ENCODE peak calls at places on chromosomes 12 and 14, in nine cellular contexts. One of them, this sample, is unnamed.

GRCh38 chr12:79766705-79767464 is 76.1 kb upstream of the PAWR start:
- DNase-seq in HCT116: no peak
- DNase-seq in upper lobe of right lung: no peak
- DNase-seq in progenitor cell of endocrine pancreas: no peak
- DNase-seq in GM23338: no peak
- DNase-seq in endothelial cell: no peak
- DNase-seq in Calu3: no peak
- DNase-seq in GM13977: no peak
- DNase-seq in A673: no peak
- DNase-seq in this sample: no peak

GRCh38 chr12:65504417-65504816 is 225.9 kb downstream of the MSRB3 start:
- DNase-seq in HCT116: no peak
- DNase-seq in upper lobe of right lung: no peak
- DNase-seq in progenitor cell of endocrine pancreas: no peak
- DNase-seq in GM23338: no peak
- DNase-seq in endothelial cell: no peak
- DNase-seq in Calu3: no peak
- DNase-seq in GM13977: no peak
- DNase-seq in A673: no peak
- DNase-seq in this sample: no peak

GRCh38 chr14:73058923-73059311 is 583 bp downstream of the RBM25 start:
- DNase-seq in HCT116: no peak
- DNase-seq in upper lobe of right lung: no peak
- DNase-seq in progenitor cell of endocrine pancreas: no peak
- DNase-seq in GM23338: peak
- DNase-seq in endothelial cell: peak
- DNase-seq in Calu3: peak
- DNase-seq in GM13977: peak
- DNase-seq in A673: peak
- DNase-seq in this sample: no peak

GRCh38 chr12:53208877-53209463 is 1.9 kb upstream of the ITGB7 start:
- DNase-seq in HCT116: no peak
- DNase-seq in upper lobe of right lung: no peak
- DNase-seq in progenitor cell of endocrine pancreas: no peak
- DNase-seq in GM23338: peak
- DNase-seq in endothelial cell: no peak
- DNase-seq in Calu3: no peak
- DNase-seq in GM13977: peak
- DNase-seq in A673: no peak
- DNase-seq in this sample: no peak

GRCh38 chr14:95184413-95184790 is 27.1 kb upstream of the DICER1 start:
- DNase-seq in HCT116: no peak
- DNase-seq in upper lobe of right lung: no peak
- DNase-seq in progenitor cell of endocrine pancreas: no peak
- DNase-seq in GM23338: no peak
- DNase-seq in endothelial cell: no peak
- DNase-seq in Calu3: no peak
- DNase-seq in GM13977: no peak
- DNase-seq in A673: no peak
- DNase-seq in this sample: no peak

GRCh38 chr12:52522346-52523011 is 2.3 kb upstream of the KRT5 start:
- DNase-seq in HCT116: peak
- DNase-seq in upper lobe of right lung: no peak
- DNase-seq in progenitor cell of endocrine pancreas: peak
- DNase-seq in GM23338: no peak
- DNase-seq in endothelial cell: no peak
- DNase-seq in Calu3: no peak
- DNase-seq in GM13977: no peak
- DNase-seq in A673: peak
- DNase-seq in this sample: no peak

GRCh38 chr12:26845984-26846383 is 13.0 kb upstream of the ITPR2 start:
- DNase-seq in HCT116: no peak
- DNase-seq in upper lobe of right lung: no peak
- DNase-seq in progenitor cell of endocrine pancreas: no peak
- DNase-seq in GM23338: no peak
- DNase-seq in endothelial cell: no peak
- DNase-seq in Calu3: no peak
- DNase-seq in GM13977: no peak
- DNase-seq in A673: no peak
- DNase-seq in this sample: no peak

GRCh38 chr14:100900837-100901390 is 2.6 kb downstream of the RTL1 start:
- DNase-seq in HCT116: peak
- DNase-seq in upper lobe of right lung: no peak
- DNase-seq in progenitor cell of endocrine pancreas: peak
- DNase-seq in GM23338: peak
- DNase-seq in endothelial cell: peak
- DNase-seq in Calu3: peak
- DNase-seq in GM13977: peak
- DNase-seq in A673: peak
- DNase-seq in this sample: no peak

GRCh38 chr14:33573296-33573695 is 377.6 kb downstream of the EGLN3 start:
- DNase-seq in HCT116: no peak
- DNase-seq in upper lobe of right lung: no peak
- DNase-seq in progenitor cell of endocrine pancreas: no peak
- DNase-seq in GM23338: no peak
- DNase-seq in endothelial cell: no peak
- DNase-seq in Calu3: no peak
- DNase-seq in GM13977: no peak
- DNase-seq in A673: no peak
- DNase-seq in this sample: no peak

GRCh38 chr12:103734847-103735246 is 106.2 kb downstream of the NT5DC3 start:
- DNase-seq in HCT116: no peak
- DNase-seq in upper lobe of right lung: no peak
- DNase-seq in progenitor cell of endocrine pancreas: no peak
- DNase-seq in GM23338: no peak
- DNase-seq in endothelial cell: no peak
- DNase-seq in Calu3: no peak
- DNase-seq in GM13977: no peak
- DNase-seq in A673: no peak
- DNase-seq in this sample: no peak

GRCh38 chr12:104852102-104852501 is 106.0 kb downstream of the SLC41A2 start:
- DNase-seq in HCT116: no peak
- DNase-seq in upper lobe of right lung: no peak
- DNase-seq in progenitor cell of endocrine pancreas: no peak
- DNase-seq in GM23338: no peak
- DNase-seq in endothelial cell: no peak
- DNase-seq in Calu3: no peak
- DNase-seq in GM13977: no peak
- DNase-seq in A673: no peak
- DNase-seq in this sample: no peak

GRCh38 chr12:69473229-69473628 is 3.0 kb downstream of the FRS2 start:
- DNase-seq in HCT116: no peak
- DNase-seq in upper lobe of right lung: no peak
- DNase-seq in progenitor cell of endocrine pancreas: no peak
- DNase-seq in GM23338: no peak
- DNase-seq in endothelial cell: no peak
- DNase-seq in Calu3: no peak
- DNase-seq in GM13977: no peak
- DNase-seq in A673: no peak
- DNase-seq in this sample: no peak

GRCh38 chr12:70581199-70581598 is 56.0 kb downstream of the PTPRB start:
- DNase-seq in HCT116: no peak
- DNase-seq in upper lobe of right lung: no peak
- DNase-seq in progenitor cell of endocrine pancreas: no peak
- DNase-seq in GM23338: no peak
- DNase-seq in endothelial cell: no peak
- DNase-seq in Calu3: no peak
- DNase-seq in GM13977: peak
- DNase-seq in A673: no peak
- DNase-seq in this sample: no peak

GRCh38 chr12:70576341-70577282 is 60.6 kb downstream of the PTPRB start:
- DNase-seq in HCT116: peak
- DNase-seq in upper lobe of right lung: no peak
- DNase-seq in progenitor cell of endocrine pancreas: no peak
- DNase-seq in GM23338: peak
- DNase-seq in endothelial cell: no peak
- DNase-seq in Calu3: peak
- DNase-seq in GM13977: peak
- DNase-seq in A673: peak
- DNase-seq in this sample: no peak

GRCh38 chr12:70583251-70583650 is 54.0 kb downstream of the PTPRB start:
- DNase-seq in HCT116: no peak
- DNase-seq in upper lobe of right lung: no peak
- DNase-seq in progenitor cell of endocrine pancreas: no peak
- DNase-seq in GM23338: no peak
- DNase-seq in endothelial cell: no peak
- DNase-seq in Calu3: no peak
- DNase-seq in GM13977: no peak
- DNase-seq in A673: no peak
- DNase-seq in this sample: no peak

GRCh38 chr12:70571705-70572269 is 65.4 kb downstream of the PTPRB start:
- DNase-seq in HCT116: no peak
- DNase-seq in upper lobe of right lung: no peak
- DNase-seq in progenitor cell of endocrine pancreas: no peak
- DNase-seq in GM23338: no peak
- DNase-seq in endothelial cell: no peak
- DNase-seq in Calu3: no peak
- DNase-seq in GM13977: no peak
- DNase-seq in A673: peak
- DNase-seq in this sample: no peak

GRCh38 chr12:70577283-70577634 is 60.0 kb downstream of the PTPRB start:
- DNase-seq in HCT116: no peak
- DNase-seq in upper lobe of right lung: no peak
- DNase-seq in progenitor cell of endocrine pancreas: no peak
- DNase-seq in GM23338: no peak
- DNase-seq in endothelial cell: no peak
- DNase-seq in Calu3: no peak
- DNase-seq in GM13977: no peak
- DNase-seq in A673: no peak
- DNase-seq in this sample: no peak
- TF ChIP-seq CTCF in HCT116: no peak
- TF ChIP-seq CTCF in upper lobe of right lung: no peak
- TF ChIP-seq CTCF in progenitor cell of endocrine pancreas: no peak
- TF ChIP-seq CTCF in GM23338: no peak
- TF ChIP-seq CTCF in endothelial cell: no peak
- TF ChIP-seq CTCF in Calu3: no peak
- TF ChIP-seq CTCF in GM13977: no peak
- TF ChIP-seq CTCF in A673: no peak
- TF ChIP-seq CTCF in this sample: no peak

GRCh38 chr14:24429395-24430142 is at the start of the genes CBLN3 and KHNYN:
- DNase-seq in HCT116: peak
- DNase-seq in upper lobe of right lung: peak
- DNase-seq in progenitor cell of endocrine pancreas: peak
- DNase-seq in GM23338: peak
- DNase-seq in endothelial cell: peak
- DNase-seq in Calu3: peak
- DNase-seq in GM13977: peak
- DNase-seq in A673: peak
- DNase-seq in this sample: peak
- TF ChIP-seq CTCF in HCT116: no peak
- TF ChIP-seq CTCF in upper lobe of right lung: peak
- TF ChIP-seq CTCF in progenitor cell of endocrine pancreas: no peak
- TF ChIP-seq CTCF in GM23338: no peak
- TF ChIP-seq CTCF in endothelial cell: no peak
- TF ChIP-seq CTCF in Calu3: no peak
- TF ChIP-seq CTCF in GM13977: no peak
- TF ChIP-seq CTCF in A673: no peak
- TF ChIP-seq CTCF in this sample: no peak

GRCh38 chr12:4191642-4192041 is 81.9 kb upstream of the CCND2 start:
- DNase-seq in HCT116: no peak
- DNase-seq in upper lobe of right lung: no peak
- DNase-seq in progenitor cell of endocrine pancreas: no peak
- DNase-seq in GM23338: no peak
- DNase-seq in endothelial cell: no peak
- DNase-seq in Calu3: no peak
- DNase-seq in GM13977: peak
- DNase-seq in A673: no peak
- DNase-seq in this sample: no peak

GRCh38 chr12:4187916-4188315 is 85.6 kb upstream of the CCND2 start:
- DNase-seq in HCT116: no peak
- DNase-seq in upper lobe of right lung: no peak
- DNase-seq in progenitor cell of endocrine pancreas: no peak
- DNase-seq in GM23338: no peak
- DNase-seq in endothelial cell: no peak
- DNase-seq in Calu3: no peak
- DNase-seq in GM13977: no peak
- DNase-seq in A673: no peak
- DNase-seq in this sample: no peak

GRCh38 chr12:4191149-4191548 is 82.4 kb upstream of the CCND2 start:
- DNase-seq in HCT116: no peak
- DNase-seq in upper lobe of right lung: no peak
- DNase-seq in progenitor cell of endocrine pancreas: no peak
- DNase-seq in GM23338: no peak
- DNase-seq in endothelial cell: no peak
- DNase-seq in Calu3: no peak
- DNase-seq in GM13977: no peak
- DNase-seq in A673: no peak
- DNase-seq in this sample: no peak

GRCh38 chr12:4190376-4191063 is 83.0 kb upstream of the CCND2 start:
- DNase-seq in HCT116: no peak
- DNase-seq in upper lobe of right lung: no peak
- DNase-seq in progenitor cell of endocrine pancreas: no peak
- DNase-seq in GM23338: no peak
- DNase-seq in endothelial cell: no peak
- DNase-seq in Calu3: no peak
- DNase-seq in GM13977: no peak
- DNase-seq in A673: no peak
- DNase-seq in this sample: no peak

GRCh38 chr12:4189721-4190120 is 83.8 kb upstream of the CCND2 start:
- DNase-seq in HCT116: no peak
- DNase-seq in upper lobe of right lung: no peak
- DNase-seq in progenitor cell of endocrine pancreas: no peak
- DNase-seq in GM23338: no peak
- DNase-seq in endothelial cell: no peak
- DNase-seq in Calu3: no peak
- DNase-seq in GM13977: no peak
- DNase-seq in A673: no peak
- DNase-seq in this sample: no peak
- TF ChIP-seq CTCF in HCT116: no peak
- TF ChIP-seq CTCF in upper lobe of right lung: no peak
- TF ChIP-seq CTCF in progenitor cell of endocrine pancreas: no peak
- TF ChIP-seq CTCF in GM23338: peak
- TF ChIP-seq CTCF in endothelial cell: no peak
- TF ChIP-seq CTCF in Calu3: no peak
- TF ChIP-seq CTCF in GM13977: no peak
- TF ChIP-seq CTCF in A673: no peak
- TF ChIP-seq CTCF in this sample: no peak

DNA sequence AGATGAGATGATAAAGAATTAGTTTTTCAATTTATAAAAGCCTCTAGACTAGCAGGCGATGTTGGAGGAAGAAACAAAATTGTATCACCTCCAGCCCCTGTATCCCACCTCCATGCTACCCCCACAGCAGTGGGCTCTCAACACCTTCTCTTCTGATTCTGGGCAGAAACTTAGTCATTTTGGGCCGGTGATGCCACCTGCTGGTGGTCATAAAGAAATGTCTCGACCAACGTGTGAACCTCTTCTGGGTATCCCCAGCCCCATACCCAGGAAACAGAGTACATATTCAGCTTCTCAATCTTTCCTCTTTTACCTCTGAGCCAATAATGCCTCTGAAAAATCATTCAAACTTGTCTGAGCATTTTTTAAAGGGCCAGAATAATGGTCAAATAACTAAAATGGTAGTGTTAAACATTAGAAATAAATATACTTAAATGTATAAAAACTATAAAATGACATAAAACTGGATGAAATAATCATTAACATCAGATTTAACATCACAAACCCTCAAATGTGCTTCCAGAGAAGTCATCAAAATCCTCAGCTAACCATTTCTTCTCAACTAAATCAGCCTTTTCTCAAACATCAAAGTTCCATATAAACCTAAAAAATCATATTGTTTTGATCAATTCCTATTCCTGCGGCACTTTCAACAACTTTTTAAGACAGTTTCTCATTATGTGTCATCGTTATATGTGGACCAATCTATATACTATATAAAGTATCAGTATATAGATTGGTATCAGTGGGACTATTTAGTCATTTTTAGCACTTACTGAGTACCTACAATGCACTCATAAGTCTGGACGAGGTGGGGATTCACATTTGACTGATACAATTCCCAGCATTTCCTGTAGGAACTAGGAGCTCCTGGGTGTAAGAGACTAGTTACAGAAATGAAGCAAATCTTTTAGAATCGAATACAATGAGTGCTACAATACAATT is 69.4 kb downstream of the ATXN2 start:
- DNase-seq in HCT116: peak
- DNase-seq in upper lobe of right lung: no peak
- DNase-seq in progenitor cell of endocrine pancreas: peak
- DNase-seq in GM23338: peak
- DNase-seq in endothelial cell: peak
- DNase-seq in Calu3: peak
- DNase-seq in GM13977: peak
- DNase-seq in A673: peak
- DNase-seq in this sample: no peak
- TF ChIP-seq CTCF in HCT116: peak
- TF ChIP-seq CTCF in upper lobe of right lung: peak
- TF ChIP-seq CTCF in progenitor cell of endocrine pancreas: peak
- TF ChIP-seq CTCF in GM23338: peak
- TF ChIP-seq CTCF in endothelial cell: peak
- TF ChIP-seq CTCF in Calu3: peak
- TF ChIP-seq CTCF in GM13977: peak
- TF ChIP-seq CTCF in A673: peak
- TF ChIP-seq CTCF in this sample: no peak